ENCODE peak calls at places on chromosomes 6 and 20, in six cellular contexts. C, Y, Q, R, J and F are unnamed samples.
A peak's percentile ranks its signal among the peaks of the same experiment; 100 is the strongest.

GRCh38 chr6:169982461-169983386 is 231.3 kb downstream of the ERMARD start:
- DNase-seq in C (no peak), Q (no peak), Y (no peak), J (peak; percentile 39), R (no peak), F (no peak)

GRCh38 chr20:14817121-14817520 is 479.7 kb upstream of the FLRT3 start:
- DNase-seq in J (no peak), R (no peak), Q (no peak), C (no peak), Y (no peak), F (no peak)

GRCh38 chr20:1807394-1807793 is 87.8 kb upstream of the SIRPA start:
- DNase-seq in C (no peak), Y (no peak), Q (no peak), J (no peak), R (no peak), F (no peak)

GRCh38 chr6:165971202-165971601 is 196.4 kb downstream of the TBXT start:
- DNase-seq in C (no peak), Q (no peak), R (no peak), Y (no peak), J (no peak), F (no peak)

GRCh38 chr6:133707456-133707855 is 181.5 kb upstream of the TCF21 start:
- DNase-seq in Y (no peak), J (no peak), Q (peak; percentile 91), R (no peak), C (peak; percentile 90), F (no peak)

GRCh38 chr20:868279-868678 is 34.8 kb downstream of the FAM110A start:
- DNase-seq in R (no peak), Y (no peak), J (no peak), Q (no peak), C (no peak), F (no peak)

GRCh38 chr20:63145156-63145555 is 70.8 kb downstream of the YTHDF1 start:
- DNase-seq in R (no peak), Y (no peak), J (no peak), C (no peak), Q (peak; percentile 27), F (no peak)

GRCh38 chr6:35044771-35045275 is 96.3 kb downstream of the TCP11 start:
- DNase-seq in J (no peak), R (peak; percentile 63), C (peak; percentile 11), Q (no peak), Y (no peak), F (no peak)